ENCODE peak calls at places on chromosome 10, in seven cellular contexts. U, D, B, C, G, T and S are unnamed samples.

GRCh38 chr10:97534746-97535367 is 36.1 kb downstream of the UBTD1 start:
- DNase-seq in U (no peak), D (peak), B (no peak), C (no peak), G (peak), T (no peak), S (peak)

GRCh38 chr10:33117816-33118215 is 159.8 kb upstream of the ITGB1 start:
- DNase-seq in U (peak), D (no peak), B (no peak), C (no peak), G (no peak), T (peak), S (no peak)

GRCh38 chr10:127218658-127219057 is 22.3 kb upstream of the INSYN2A start:
- DNase-seq in U (no peak), D (no peak), B (no peak), C (no peak), G (no peak), T (no peak), S (no peak)

GRCh38 chr10:69721690-69722310 is 79.9 kb upstream of the COL13A1 start:
- DNase-seq in U (no peak), D (peak), B (no peak), C (no peak), G (no peak), T (no peak), S (no peak)

GRCh38 chr10:28400176-28400575 is 97.3 kb upstream of the MPP7 start:
- DNase-seq in U (no peak), D (no peak), B (no peak), C (no peak), G (no peak), T (no peak), S (no peak)

GRCh38 chr10:110916554-110917346 is 2.2 kb downstream of the BBIP1 start:
- DNase-seq in U (no peak), D (peak), B (no peak), C (no peak), G (no peak), T (no peak), S (no peak)

GRCh38 chr10:81882011-81882410 is 7.0 kb downstream of the NRG3 start:
- DNase-seq in U (no peak), D (no peak), B (no peak), C (no peak), G (no peak), T (no peak), S (no peak)

GRCh38 chr10:79176052-79176501 is 107.3 kb downstream of the ZMIZ1 start:
- DNase-seq in U (no peak), D (no peak), B (no peak), C (no peak), G (no peak), T (no peak), S (no peak)

GRCh38 chr10:132360766-132361447 is 28.9 kb downstream of the LRRC27 start:
- DNase-seq in U (peak), D (no peak), B (no peak), C (no peak), G (no peak), T (no peak), S (peak)

GRCh38 chr10:127884501-127884900 is 8.2 kb downstream of the CLRN3 start:
- DNase-seq in U (no peak), D (no peak), B (no peak), C (no peak), G (no peak), T (no peak), S (no peak)

GRCh38 chr10:115572740-115573455 is 479.7 kb downstream of the ATRNL1 start:
- DNase-seq in U (no peak), D (no peak), B (no peak), C (no peak), G (no peak), T (no peak), S (no peak)

GRCh38 chr10:124493191-124493936 is 31.7 kb downstream of the LHPP start:
- DNase-seq in U (no peak), D (no peak), B (no peak), C (no peak), G (no peak), T (no peak), S (peak)